ENCODE peak calls at places on chromosomes 1 and 21, in seven cellular contexts. L, M, I, P, H, F and R are unnamed samples.

GRCh38 chr1:29297476-29297875 is 61.2 kb downstream of the PTPRU start:
- DNase-seq in I (no peak), P (no peak), F (no peak), M (peak; percentile 59), L (no peak), H (no peak), R (no peak)

GRCh38 chr1:31667065-31667785 is 22.5 kb upstream of the PEF1 start:
- DNase-seq in M (peak; percentile 39), L (no peak), F (no peak), H (no peak), P (no peak), I (no peak), R (no peak)

GRCh38 chr1:45767035-45767434 is 16.6 kb upstream of the IPP start:
- DNase-seq in H (no peak), P (peak; percentile 60), L (no peak), M (no peak), F (no peak), I (no peak), R (no peak)

GRCh38 chr1:7265771-7266371 is 480.6 kb downstream of the CAMTA1 start:
- DNase-seq in P (peak; percentile 90), H (no peak), I (peak; percentile 98), M (peak; percentile 33), F (no peak), L (peak; percentile 98), R (peak; percentile 88)

GRCh38 chr21:33884361-33885157 is 31.0 kb downstream of the ATP5PO start:
- DNase-seq in H (no peak), M (no peak), P (peak; percentile 56), F (no peak), I (peak; percentile 8), L (no peak), R (no peak)

GRCh38 chr1:103211073-103211472 is 102.8 kb upstream of the COL11A1 start:
- DNase-seq in I (no peak), P (no peak), H (no peak), L (no peak), F (no peak), M (no peak), R (no peak)

GRCh38 chr1:156146006-156146748 is 7.2 kb upstream of the SEMA4A start:
- DNase-seq in L (peak; percentile 74), M (peak; percentile 78), P (peak; percentile 96), F (peak; percentile 94), I (peak; percentile 93), H (peak; percentile 57), R (no peak)

GRCh38 chr1:175844877-175845276 is 101.5 kb upstream of the TNR start:
- DNase-seq in H (no peak), M (no peak), F (no peak), I (no peak), L (no peak), P (no peak), R (no peak)

GRCh38 chr1:17007121-17007520 is 4.6 kb downstream of the ATP13A2 start:
- DNase-seq in F (no peak), M (no peak), P (no peak), I (no peak), L (no peak), H (no peak), R (no peak)

GRCh38 chr1:230824571-230825060 is 43.7 kb downstream of the C1orf198 start:
- DNase-seq in I (no peak), H (no peak), M (peak; percentile 32), L (no peak), F (no peak), P (peak; percentile 68), R (no peak)

GRCh38 chr1:202237052-202237451 is 43.5 kb downstream of the LGR6 start:
- DNase-seq in P (peak; percentile 53), H (peak; percentile 41), M (peak; percentile 95), I (peak; percentile 47), F (peak; percentile 42), L (peak; percentile 63), R (no peak)

GRCh38 chr1:47742890-47743760 is 254.1 kb downstream of the TRABD2B start:
- DNase-seq in L (no peak), M (no peak), H (no peak), F (no peak), I (no peak), P (no peak), R (no peak)

GRCh38 chr21:29175408-29176147 is 45.1 kb downstream of the MAP3K7CL start:
- DNase-seq in I (no peak), L (no peak), H (no peak), F (no peak), P (peak; percentile 24), M (no peak), R (no peak)

GRCh38 chr1:5769146-5769545 is 223.1 kb downstream of the NPHP4 start:
- DNase-seq in H (no peak), L (no peak), P (no peak), I (no peak), M (no peak), F (no peak), R (no peak)

GRCh38 chr1:11072216-11072917 is 12.5 kb upstream of the SRM start:
- DNase-seq in I (no peak), M (no peak), L (no peak), F (no peak), P (no peak), H (no peak), R (no peak)

GRCh38 chr1:234726359-234726836 is 116.4 kb upstream of the IRF2BP2 start:
- DNase-seq in L (no peak), H (no peak), P (no peak), F (no peak), I (peak; percentile 70), M (peak; percentile 64), R (no peak)

GRCh38 chr1:21217812-21218596 is 41.3 kb upstream of the EIF4G3 start:
- DNase-seq in H (no peak), L (no peak), M (peak; percentile 98), P (peak; percentile 53), F (no peak), I (no peak), R (no peak)

GRCh38 chr1:189151361-189151760 is 1326.3 kb downstream of the BRINP3 start:
- DNase-seq in F (peak; percentile 70), H (no peak), L (no peak), M (no peak), P (no peak), I (no peak), R (no peak)

GRCh38 chr1:189152685-189153084 is 1325.0 kb downstream of the BRINP3 start:
- DNase-seq in F (no peak), I (no peak), H (no peak), L (no peak), P (no peak), M (no peak), R (no peak)

GRCh38 chr1:189149547-189150375 is 1327.9 kb downstream of the BRINP3 start:
- DNase-seq in H (no peak), I (no peak), L (no peak), P (no peak), F (no peak), M (peak; percentile 80), R (no peak)

DNA sequence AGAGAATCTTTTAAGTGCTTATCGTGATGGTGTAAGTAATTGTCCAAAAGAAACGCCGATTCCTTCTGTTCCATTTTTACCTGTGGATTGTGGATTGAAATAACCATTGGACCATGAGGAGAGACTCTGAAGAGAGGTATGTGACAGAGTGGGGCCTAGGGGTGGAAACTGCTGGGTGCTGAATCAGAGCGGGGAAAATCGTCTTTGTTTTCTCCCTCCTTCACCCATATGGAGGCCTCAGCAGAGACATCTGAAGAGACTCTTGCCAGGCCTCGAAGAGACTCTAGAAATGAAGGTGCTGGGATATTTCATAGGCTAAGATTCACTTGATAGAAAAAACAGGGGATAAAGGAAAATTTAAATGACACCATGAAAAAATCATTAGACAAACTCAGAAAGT is 1327.0 kb downstream of the BRINP3 start:
- DNase-seq in L (no peak), P (no peak), H (no peak), M (no peak), I (no peak), F (no peak), R (no peak)
- H3K9ac ChIP-seq in L (no peak overlapping the region), P (no peak overlapping the region), H (no peak overlapping the region), M (no peak overlapping the region), I (no peak overlapping the region), F (peak overlapping the region; percentile 22), R (no peak overlapping the region)

DNA sequence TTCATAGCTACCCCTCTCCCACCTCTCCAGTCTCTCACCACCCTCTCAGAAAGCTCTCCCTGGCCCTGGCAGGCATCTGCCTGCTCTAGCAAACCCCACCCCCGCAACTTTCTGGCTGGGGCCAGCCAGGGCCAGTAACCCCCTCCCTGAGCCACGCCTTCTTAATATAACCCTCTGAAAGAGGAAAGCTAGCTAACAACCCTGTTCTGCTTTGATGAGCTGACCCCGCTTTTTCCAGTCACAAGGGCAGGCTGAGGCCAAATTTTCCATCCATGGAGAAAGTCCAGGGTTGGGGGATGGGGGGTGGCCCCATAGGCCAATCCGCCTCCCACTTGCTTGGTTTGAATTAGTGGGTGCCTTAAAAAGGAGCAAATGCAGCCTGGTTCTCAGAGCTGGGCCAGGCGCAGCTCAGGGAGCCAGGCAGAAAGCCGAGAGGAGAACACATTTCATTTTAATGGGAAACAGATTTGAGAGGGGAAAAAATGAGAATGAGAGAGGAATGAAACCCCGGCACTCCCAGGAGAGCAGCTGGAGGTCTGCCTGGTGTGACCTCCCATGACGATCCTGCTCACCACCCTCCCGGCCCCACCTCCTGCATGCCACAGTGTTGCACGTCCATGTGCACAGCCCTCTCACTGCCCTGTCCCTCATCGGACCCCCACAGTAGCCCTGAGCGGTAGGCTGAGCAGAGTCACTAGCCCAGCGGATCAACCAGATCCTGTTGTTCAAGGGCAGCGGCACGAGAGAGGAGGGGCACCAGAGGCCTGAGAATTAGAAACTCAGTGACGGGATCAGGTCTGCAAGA is 62.3 kb downstream of the OPTC start:
- DNase-seq in L (no peak), I (no peak), P (peak; percentile 95), H (no peak), M (peak; percentile 85), F (no peak), R (no peak)
- H3K27ac ChIP-seq in L (no peak overlapping the region), I (no peak overlapping the region), P (peak overlapping the region; percentile 98), H (no peak overlapping the region), M (peak overlapping the region; percentile 68), F (no peak overlapping the region), R (no peak overlapping the region)

DNA sequence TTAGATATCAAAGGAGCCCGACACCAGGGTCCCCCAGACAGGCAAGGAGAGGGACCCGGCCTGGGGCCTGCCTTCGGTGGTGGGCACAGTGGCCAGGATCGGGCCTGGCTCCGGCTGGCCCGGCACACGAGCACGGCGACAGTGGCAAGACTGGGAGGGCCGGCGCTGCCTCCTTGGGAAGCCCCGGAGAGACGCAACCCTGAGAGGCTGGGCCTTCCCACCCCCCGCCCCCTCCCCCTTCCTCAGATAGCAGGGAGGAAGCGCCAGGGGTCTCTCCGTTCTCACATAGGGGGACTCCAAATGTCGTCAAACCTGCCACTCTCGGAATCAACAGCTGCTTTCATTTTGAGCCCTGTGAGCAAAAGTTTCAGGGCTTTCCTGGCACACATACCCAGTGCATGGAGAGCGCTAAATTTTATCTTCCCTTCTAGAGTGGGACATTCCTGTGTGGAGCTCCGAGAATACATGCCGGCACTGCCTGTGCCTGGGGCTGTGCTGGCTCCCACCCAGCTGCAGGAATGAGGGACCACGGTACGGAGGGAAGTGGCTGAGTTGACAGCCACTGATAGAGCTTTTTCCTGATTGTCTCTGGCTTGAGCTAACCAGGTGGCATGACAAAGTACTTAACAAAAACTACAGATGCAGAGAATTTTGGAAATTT is 62.4 kb downstream of the CD247 start:
- DNase-seq in P (peak; percentile 36), M (peak; percentile 84), F (peak; percentile 40), I (no peak), H (peak; percentile 40), L (no peak), R (no peak)
- H3K9ac ChIP-seq in P (peak overlapping the region; percentile 66), M (no peak overlapping the region), F (peak overlapping the region; percentile 77), I (no peak overlapping the region), H (no peak overlapping the region), L (peak overlapping the region; percentile 75), R (peak overlapping the region; percentile 77)

DNA sequence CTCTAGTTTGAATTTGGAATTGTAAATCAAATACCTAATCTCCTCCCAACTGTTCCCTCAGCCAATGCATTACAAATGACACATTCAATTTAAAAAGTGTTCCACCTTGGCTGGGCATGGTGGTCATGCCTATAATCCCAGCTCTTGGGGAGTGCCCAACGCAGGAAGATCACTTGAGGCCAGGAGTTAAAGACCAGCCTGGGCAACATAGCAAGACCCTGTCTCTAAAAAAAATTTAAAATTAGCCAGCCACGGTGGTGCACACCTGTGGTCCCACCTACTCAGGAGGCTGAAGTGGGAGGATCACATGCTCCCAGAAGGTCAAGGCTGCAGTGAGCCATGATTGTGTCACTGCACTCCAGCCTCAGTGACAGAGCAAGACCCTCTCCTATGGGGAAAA is 3.8 kb downstream of the ARNT start:
- DNase-seq in F (no peak), P (no peak), H (no peak), I (no peak), L (no peak), M (no peak), R (no peak)
- H3K27ac ChIP-seq in F (no peak overlapping the region), P (no peak overlapping the region), H (no peak overlapping the region), I (no peak overlapping the region), L (no peak overlapping the region), M (no peak overlapping the region), R (no peak overlapping the region)